ENCODE peak calls at places on chromosomes 13 and 19, in five cellular contexts. V, O, C, N and W are unnamed samples.

GRCh38 chr13:25796474-25796873 is 255.3 kb downstream of the SHISA2 start:
- DNase-seq in V (no peak), O (no peak), C (no peak), N (no peak), W (no peak)

GRCh38 chr19:29467824-29468401 is 57.9 kb upstream of the VSTM2B start:
- DNase-seq in V (no peak), O (peak; percentile 11), C (peak; percentile 71), N (no peak), W (peak; percentile 83)

GRCh38 chr13:42225051-42225450 is 46.9 kb upstream of the AKAP11 start:
- DNase-seq in V (no peak), O (no peak), C (no peak), N (no peak), W (no peak)

GRCh38 chr19:12244370-12244769 is 50.3 kb downstream of the ZNF44 start:
- DNase-seq in V (no peak), O (no peak), C (no peak), N (no peak), W (no peak)

GRCh38 chr13:75492389-75492788 is 10.4 kb upstream of the TBC1D4 start:
- DNase-seq in V (no peak), O (peak; percentile 75), C (no peak), N (no peak), W (no peak)

GRCh38 chr13:23570931-23571330 is 719 bp downstream of the TNFRSF19 start:
- DNase-seq in V (no peak), O (no peak), C (no peak), N (no peak), W (no peak)

GRCh38 chr13:73224708-73225107 is 165.9 kb downstream of the KLF5 start:
- DNase-seq in V (no peak), O (peak; percentile 34), C (no peak), N (no peak), W (no peak)

GRCh38 chr13:93413972-93414717 is 187.5 kb downstream of the GPC6 start:
- DNase-seq in V (no peak), O (no peak), C (no peak), N (no peak), W (no peak)

GRCh38 chr19:16581145-16581970 is 9.1 kb upstream of the SLC35E1 start:
- DNase-seq in V (no peak), O (no peak), C (no peak), N (no peak), W (no peak)

GRCh38 chr19:14536926-14537692 is 7.7 kb downstream of the TECR start:
- DNase-seq in V (no peak), O (no peak), C (no peak), N (no peak), W (no peak)

GRCh38 chr19:13764821-13765394 is 586 bp downstream of the MRI1 start:
- DNase-seq in V (no peak), O (no peak), C (no peak), N (no peak), W (no peak)

GRCh38 chr13:104580931-104581330 is 1514.7 kb upstream of the SLC10A2 start:
- DNase-seq in V (no peak), O (no peak), C (no peak), N (no peak), W (no peak)

GRCh38 chr19:15812059-15812722 is 3.3 kb downstream of the OR10H1 start:
- DNase-seq in V (no peak), O (no peak), C (no peak), N (no peak), W (no peak)

GRCh38 chr13:97310809-97311436 is 88.8 kb downstream of the MBNL2 start:
- DNase-seq in V (no peak), O (no peak), C (no peak), N (no peak), W (peak; percentile 63)

GRCh38 chr19:50510121-50510670 is 795 bp downstream of the JOSD2 start:
- DNase-seq in V (peak; percentile 47), O (no peak), C (no peak), N (no peak), W (no peak)

GRCh38 chr13:98333481-98333880 is 156.4 kb upstream of the RNF113B start:
- DNase-seq in V (no peak), O (no peak), C (peak; percentile 43), N (no peak), W (peak; percentile 26)

GRCh38 chr19:1590641-1591397 is 1.8 kb downstream of the MBD3 start:
- DNase-seq in V (no peak), O (no peak), C (no peak), N (no peak), W (no peak)

GRCh38 chr19:41638624-41639023 is 11.8 kb upstream of the CEACAM4 start:
- DNase-seq in V (no peak), O (no peak), C (no peak), N (no peak), W (no peak)

GRCh38 chr13:53343345-53343744 is 314.7 kb downstream of the OLFM4 start:
- DNase-seq in V (no peak), O (no peak), C (peak; percentile 14), N (no peak), W (peak; percentile 43)

GRCh38 chr13:45909724-45910123 is 58.2 kb upstream of the SIAH3 start:
- DNase-seq in V (no peak), O (no peak), C (no peak), N (no peak), W (no peak)

GRCh38 chr13:109517516-109517915 is 268.9 kb downstream of the IRS2 start:
- DNase-seq in V (no peak), O (no peak), C (no peak), N (no peak), W (no peak)

GRCh38 chr13:113096052-113096744 is 9.4 kb upstream of the F7 start:
- DNase-seq in V (no peak), O (no peak), C (no peak), N (no peak), W (no peak)

GRCh38 chr13:48624858-48625257 is 28.9 kb upstream of the CYSLTR2 start:
- DNase-seq in V (no peak), O (no peak), C (peak; percentile 8), N (no peak), W (peak; percentile 32)

GRCh38 chr13:67223742-67224141 is 6.4 kb downstream of the PCDH9 start:
- DNase-seq in V (no peak), O (no peak), C (no peak), N (no peak), W (no peak)

GRCh38 chr19:15790096-15790495 is 2.6 kb downstream of the OR10H5 start:
- DNase-seq in V (no peak), O (no peak), C (peak; percentile 4), N (no peak), W (no peak)

GRCh38 chr19:57754091-57754673 is 7.6 kb downstream of the ZNF776 start:
- DNase-seq in V (no peak), O (no peak), C (no peak), N (no peak), W (no peak)

GRCh38 chr19:50357178-50358100 is 8.0 kb downstream of the NAPSA start:
- DNase-seq in V (peak; percentile 66), O (peak; percentile 42), C (peak; percentile 84), N (peak; percentile 71), W (peak; percentile 74)

GRCh38 chr13:111328803-111329410 is 8.5 kb downstream of the TEX29 start:
- DNase-seq in V (no peak), O (no peak), C (no peak), N (no peak), W (no peak)

GRCh38 chr13:42333613-42334328 is 61.8 kb downstream of the AKAP11 start:
- DNase-seq in V (no peak), O (peak; percentile 5), C (peak; percentile 18), N (no peak), W (peak; percentile 25)